ENCODE peak calls at places on chromosomes 12 and 14, in seven cellular contexts. V is pancreas, G is endothelial cell, O is GM10248, H is progenitor cell of endocrine pancreas, C is mesothelial cell of epicardium, A is glutamatergic neuron. Y is an unnamed sample.

GRCh38 chr14:55240526-55241178 is 30.6 kb upstream of the FBXO34 start:
- DNase-seq in V (no peak), G (peak), O (no peak), H (peak), C (peak), A (peak), Y (no peak)

GRCh38 chr12:15244926-15245325 is 23.7 kb upstream of the RERG start:
- DNase-seq in V (no peak), G (no peak), O (no peak), H (no peak), C (no peak), A (no peak), Y (no peak)

GRCh38 chr14:91113829-91114078 is at the start of gene DGLUCY:
- DNase-seq in V (peak), G (no peak), O (peak), H (no peak), C (peak), A (peak), Y (no peak)

GRCh38 chr12:12748051-12748450 is 30.9 kb downstream of the CDKN1B start:
- DNase-seq in V (no peak), G (no peak), O (no peak), H (no peak), C (no peak), A (no peak), Y (no peak)

GRCh38 chr12:42977451-42978230 is 388.1 kb upstream of the PRICKLE1 start:
- DNase-seq in V (no peak), G (no peak), O (no peak), H (no peak), C (no peak), A (no peak), Y (peak)

GRCh38 chr12:91777268-91777997 is 368.2 kb downstream of the BTG1 start:
- DNase-seq in V (no peak), G (no peak), O (no peak), H (no peak), C (no peak), A (no peak), Y (peak)

GRCh38 chr14:58200480-58200841 is 512 bp downstream of the ACTR10 start:
- DNase-seq in V (no peak), G (no peak), O (no peak), H (no peak), C (no peak), A (no peak), Y (peak)

GRCh38 chr14:69345402-69345801 is 52.7 kb downstream of the ERH start:
- DNase-seq in V (no peak), G (no peak), O (no peak), H (no peak), C (no peak), A (no peak), Y (no peak)

GRCh38 chr14:96400495-96400894 is 8.6 kb downstream of the AK7 start:
- DNase-seq in V (no peak), G (no peak), O (no peak), H (no peak), C (no peak), A (no peak), Y (no peak)

GRCh38 chr14:71371711-71372396 is 464.6 kb downstream of the PCNX1 start:
- DNase-seq in V (no peak), G (no peak), O (peak), H (no peak), C (no peak), A (no peak), Y (peak)

GRCh38 chr12:109134186-109134917 is 18.0 kb downstream of the ACACB start:
- DNase-seq in V (no peak), G (peak), O (no peak), H (no peak), C (no peak), A (peak), Y (peak)

GRCh38 chr12:114414866-114415524 is 9.1 kb upstream of the TBX5 start:
- DNase-seq in V (no peak), G (no peak), O (no peak), H (no peak), C (no peak), A (no peak), Y (no peak)

GRCh38 chr12:93376436-93377251 is 1.1 kb upstream of the NUDT4 start:
- DNase-seq in V (peak), G (no peak), O (peak), H (no peak), C (no peak), A (peak), Y (peak)

GRCh38 chr12:15220961-15221885 is at the start of gene RERG:
- DNase-seq in V (peak), G (peak), O (peak), H (peak), C (peak), A (peak), Y (peak)

GRCh38 chr14:51732494-51733080 is 80.9 kb downstream of the FRMD6 start:
- DNase-seq in V (no peak), G (no peak), O (no peak), H (no peak), C (no peak), A (no peak), Y (no peak)

GRCh38 chr14:100727565-100728240 is 1.0 kb downstream of the DLK1 start:
- DNase-seq in V (no peak), G (no peak), O (no peak), H (no peak), C (no peak), A (no peak), Y (no peak)
- TF ChIP-seq CTCF in V (no peak), G (no peak), O (no peak), H (no peak), C (no peak), A (no peak), Y (no peak)

GRCh38 chr14:50559990-50560928 is at the start of gene ATL1:
- DNase-seq in V (peak), G (peak), O (peak), H (peak), C (peak), A (peak), Y (peak)
- TF ChIP-seq CTCF in V (no peak), G (no peak), O (no peak), H (no peak), C (no peak), A (peak), Y (no peak)

GRCh38 chr12:67535176-67535575 is 113.4 kb upstream of the DYRK2 start:
- DNase-seq in V (no peak), G (no peak), O (no peak), H (no peak), C (no peak), A (no peak), Y (no peak)

GRCh38 chr12:67534671-67535070 is 113.9 kb upstream of the DYRK2 start:
- DNase-seq in V (peak), G (no peak), O (no peak), H (no peak), C (no peak), A (no peak), Y (peak)

GRCh38 chr12:67534046-67534445 is 114.5 kb upstream of the DYRK2 start:
- DNase-seq in V (no peak), G (no peak), O (no peak), H (no peak), C (no peak), A (no peak), Y (no peak)

GRCh38 chr12:67531519-67531918 is 117.0 kb upstream of the DYRK2 start:
- DNase-seq in V (no peak), G (no peak), O (no peak), H (no peak), C (no peak), A (no peak), Y (no peak)

GRCh38 chr12:67533159-67533558 is 115.4 kb upstream of the DYRK2 start:
- DNase-seq in V (no peak), G (no peak), O (no peak), H (no peak), C (no peak), A (no peak), Y (no peak)
- TF ChIP-seq CTCF in V (no peak), G (no peak), O (no peak), H (no peak), C (no peak), A (no peak), Y (no peak)

DNA sequence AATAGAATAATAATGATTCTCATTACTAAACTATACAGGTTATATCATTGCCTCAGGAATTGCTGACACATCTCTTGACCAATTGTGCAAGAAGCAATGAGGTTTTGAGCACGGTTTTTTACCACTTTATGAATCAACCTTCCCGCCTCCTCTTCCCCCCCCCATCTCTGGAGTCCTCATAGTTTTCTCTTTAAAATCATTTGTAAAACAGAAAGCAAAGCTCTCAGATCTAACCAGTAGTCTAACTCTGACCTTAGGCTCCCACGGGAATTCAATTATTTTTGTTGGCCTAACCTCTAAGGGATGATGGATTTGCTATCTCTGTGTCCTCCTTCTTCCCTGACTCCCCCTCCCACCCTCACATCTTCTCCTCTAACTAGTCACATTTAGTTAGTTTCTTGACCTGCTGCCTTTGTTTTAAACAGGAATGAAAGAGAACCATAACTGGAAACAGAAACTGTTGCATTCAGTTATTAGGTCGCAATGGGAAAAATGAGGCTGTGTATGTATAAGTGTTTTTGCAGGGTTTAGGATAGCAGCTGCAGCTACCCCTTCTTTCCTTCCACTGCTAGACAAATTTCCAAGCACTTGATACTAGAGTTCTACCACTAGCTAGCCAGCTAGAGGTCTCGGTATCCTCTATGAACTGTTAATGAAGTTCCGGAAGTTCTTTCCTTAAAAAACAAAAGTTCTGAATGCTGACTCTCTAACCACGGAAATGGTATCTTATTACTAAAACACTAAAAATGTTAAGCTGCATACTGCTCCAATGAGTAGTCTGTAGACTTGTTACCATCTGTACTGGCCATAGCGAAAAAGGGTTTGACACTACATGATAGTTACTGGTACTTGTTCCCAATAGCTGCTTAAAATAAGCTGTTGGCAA is 65.4 kb downstream of the TAOK3 start:
- DNase-seq in V (no peak), G (no peak), O (peak), H (no peak), C (no peak), A (no peak), Y (peak)
- TF ChIP-seq CTCF in V (no peak), G (no peak), O (no peak), H (no peak), C (no peak), A (no peak), Y (no peak)

Y was measured in PC-3.